ENCODE peak calls at places on chromosomes 1 and 21, in four cellular contexts. P is T-helper 9 cell; F is endothelial cell; N is activated CD4-positive, alpha-beta T cell treated with anti-CD3 and anti-CD28 coated beads, Interleukin-2, amount 50 U/mL, for 24 hours. G is an unnamed sample.

GRCh38 chr1:172286629-172287076 is 133.8 kb upstream of the C1orf105 start:
- DNase-seq in P (no peak), F (no peak), N (no peak), G (no peak)

GRCh38 chr1:111978695-111979094 is 10.8 kb downstream of the KCND3 start:
- DNase-seq in P (no peak), F (no peak), N (no peak), G (no peak)

GRCh38 chr1:168110896-168111545 is 25.7 kb downstream of the GPR161 start:
- DNase-seq in P (no peak), F (no peak), N (no peak), G (no peak)

GRCh38 chr1:223087231-223087990 is 55.6 kb downstream of the TLR5 start:
- DNase-seq in P (no peak), F (no peak), N (no peak), G (no peak)

GRCh38 chr1:1783320-1783719 is 5.0 kb upstream of the NADK start:
- DNase-seq in P (no peak), F (no peak), N (no peak), G (no peak)

GRCh38 chr21:16279658-16280581 is 550.1 kb downstream of the USP25 start:
- DNase-seq in P (no peak), F (no peak), N (no peak), G (no peak)

GRCh38 chr1:8474369-8474768 is 156.5 kb downstream of the SLC45A1 start:
- DNase-seq in P (no peak), F (no peak), N (no peak), G (no peak)

GRCh38 chr1:206050655-206051235 is 2.2 kb upstream of the RHEX start:
- DNase-seq in P (peak; percentile 5), F (no peak), N (peak; percentile 54), G (peak; percentile 84)

GRCh38 chr1:206803221-206803730 is 31.0 kb upstream of the IL10 start:
- DNase-seq in P (peak; percentile 65), F (no peak), N (peak; percentile 78), G (no peak)

GRCh38 chr1:190084552-190084951 is 393.1 kb downstream of the BRINP3 start:
- DNase-seq in P (no peak), F (no peak), N (no peak), G (no peak)

GRCh38 chr1:185058103-185058502 is 12.7 kb downstream of the RNF2 start:
- DNase-seq in P (no peak), F (no peak), N (no peak), G (no peak)

GRCh38 chr1:67382292-67382691 is 47.9 kb downstream of the SERBP1 start:
- DNase-seq in P (no peak), F (no peak), N (no peak), G (no peak)

GRCh38 chr1:183244466-183244865 is 58.4 kb downstream of the LAMC2 start:
- DNase-seq in P (no peak), F (no peak), N (no peak), G (no peak)

G was measured in Caki2.